ENCODE peak calls at places on chromosomes 11 and 22, in five cellular contexts. One of them, this sample, is unnamed.

GRCh38 chr11:72831521-72832300 is 17.5 kb downstream of the ATG16L2 start:
- DNase-seq in neural progenitor cell: peak; percentile 90
- DNase-seq in HCT116: peak; percentile 54
- DNase-seq in fibroblast of lung: peak; percentile 54
- DNase-seq in psoas muscle: peak; percentile 84
- DNase-seq in this sample: peak; percentile 74

GRCh38 chr11:45817191-45817590 is 12.2 kb downstream of the SLC35C1 start:
- DNase-seq in psoas muscle: no peak
- DNase-seq in neural progenitor cell: no peak
- DNase-seq in HCT116: no peak
- DNase-seq in fibroblast of lung: no peak
- DNase-seq in this sample: no peak

GRCh38 chr22:29116397-29117123 is 43.7 kb downstream of the KREMEN1 start:
- DNase-seq in fibroblast of lung: peak; percentile 31
- DNase-seq in psoas muscle: no peak
- DNase-seq in HCT116: no peak
- DNase-seq in neural progenitor cell: no peak
- DNase-seq in this sample: no peak

GRCh38 chr11:68904458-68904847 is 762 bp downstream of the IGHMBP2 start:
- DNase-seq in psoas muscle: peak; percentile 37
- DNase-seq in neural progenitor cell: no peak
- DNase-seq in HCT116: no peak
- DNase-seq in fibroblast of lung: no peak
- DNase-seq in this sample: no peak

GRCh38 chr11:83852775-83853442 is 566.7 kb upstream of the CCDC90B start:
- DNase-seq in HCT116: no peak
- DNase-seq in fibroblast of lung: no peak
- DNase-seq in psoas muscle: no peak
- DNase-seq in neural progenitor cell: no peak
- DNase-seq in this sample: no peak

GRCh38 chr11:7160814-7161489 is 72.2 kb downstream of the RBMXL2 start:
- DNase-seq in HCT116: no peak
- DNase-seq in fibroblast of lung: no peak
- DNase-seq in neural progenitor cell: no peak
- DNase-seq in psoas muscle: no peak
- DNase-seq in this sample: no peak

GRCh38 chr11:6249822-6250555 is 9.6 kb upstream of the CCKBR start:
- DNase-seq in neural progenitor cell: no peak
- DNase-seq in fibroblast of lung: peak; percentile 87
- DNase-seq in psoas muscle: peak; percentile 61
- DNase-seq in HCT116: peak; percentile 18
- DNase-seq in this sample: peak; percentile 80

GRCh38 chr11:76415073-76415472 is 29.7 kb upstream of the EMSY start:
- DNase-seq in HCT116: no peak
- DNase-seq in neural progenitor cell: no peak
- DNase-seq in fibroblast of lung: no peak
- DNase-seq in psoas muscle: no peak
- DNase-seq in this sample: no peak

GRCh38 chr22:49936018-49936972 is 17.9 kb downstream of the CRELD2 start:
- DNase-seq in psoas muscle: peak; percentile 96
- DNase-seq in neural progenitor cell: peak; percentile 52
- DNase-seq in HCT116: no peak
- DNase-seq in fibroblast of lung: peak; percentile 77
- DNase-seq in this sample: peak; percentile 70

GRCh38 chr11:35165416-35166368 is 26.7 kb downstream of the CD44 start:
- DNase-seq in psoas muscle: no peak
- DNase-seq in HCT116: no peak
- DNase-seq in fibroblast of lung: peak; percentile 78
- DNase-seq in neural progenitor cell: peak; percentile 45
- DNase-seq in this sample: peak; percentile 91

GRCh38 chr11:67584205-67584880 is 731 bp downstream of the GSTP1 start:
- DNase-seq in neural progenitor cell: peak; percentile 73
- DNase-seq in psoas muscle: peak; percentile 78
- DNase-seq in fibroblast of lung: peak; percentile 62
- DNase-seq in HCT116: no peak
- DNase-seq in this sample: peak; percentile 66

GRCh38 chr11:70471254-70471653 is 72.9 kb downstream of the CTTN start:
- DNase-seq in psoas muscle: no peak
- DNase-seq in HCT116: peak; percentile 23
- DNase-seq in neural progenitor cell: peak; percentile 78
- DNase-seq in fibroblast of lung: no peak
- DNase-seq in this sample: no peak

GRCh38 chr11:100741866-100742625 is 55.0 kb downstream of the ARHGAP42 start:
- DNase-seq in fibroblast of lung: peak; percentile 15
- DNase-seq in psoas muscle: no peak
- DNase-seq in neural progenitor cell: no peak
- DNase-seq in HCT116: no peak
- DNase-seq in this sample: no peak

GRCh38 chr11:120780239-120780638 is 243.7 kb upstream of the TBCEL start:
- DNase-seq in neural progenitor cell: no peak
- DNase-seq in HCT116: no peak
- DNase-seq in fibroblast of lung: peak; percentile 3
- DNase-seq in psoas muscle: no peak
- DNase-seq in this sample: no peak

GRCh38 chr22:25656724-25657123 is 85.3 kb upstream of the MYO18B start:
- DNase-seq in neural progenitor cell: no peak
- DNase-seq in fibroblast of lung: no peak
- DNase-seq in HCT116: no peak
- DNase-seq in psoas muscle: no peak
- DNase-seq in this sample: no peak

GRCh38 chr11:71246559-71246958 is 5.8 kb downstream of the SHANK2 start:
- DNase-seq in psoas muscle: no peak
- DNase-seq in fibroblast of lung: no peak
- DNase-seq in HCT116: no peak
- DNase-seq in neural progenitor cell: peak; percentile 68
- DNase-seq in this sample: no peak

GRCh38 chr11:60915250-60915914 is 1.4 kb downstream of the TMEM109 start:
- DNase-seq in HCT116: peak; percentile 41
- DNase-seq in psoas muscle: peak; percentile 65
- DNase-seq in neural progenitor cell: peak; percentile 94
- DNase-seq in fibroblast of lung: peak; percentile 61
- DNase-seq in this sample: peak; percentile 65

GRCh38 chr11:26512196-26512595 is 59.9 kb downstream of the MUC15 start:
- DNase-seq in HCT116: no peak
- DNase-seq in psoas muscle: no peak
- DNase-seq in fibroblast of lung: no peak
- DNase-seq in neural progenitor cell: no peak
- DNase-seq in this sample: no peak

GRCh38 chr22:24437820-24438328 is 10.5 kb downstream of the ADORA2A start:
- DNase-seq in psoas muscle: no peak
- DNase-seq in fibroblast of lung: no peak
- DNase-seq in neural progenitor cell: no peak
- DNase-seq in HCT116: no peak
- DNase-seq in this sample: peak; percentile 16

GRCh38 chr11:17765381-17766359 is 31.1 kb downstream of the KCNC1 start:
- DNase-seq in HCT116: no peak
- DNase-seq in fibroblast of lung: peak; percentile 52
- DNase-seq in neural progenitor cell: peak; percentile 89
- DNase-seq in psoas muscle: no peak
- DNase-seq in this sample: no peak

GRCh38 chr11:115153135-115153534 is 351.1 kb downstream of the CADM1 start:
- DNase-seq in psoas muscle: no peak
- DNase-seq in neural progenitor cell: no peak
- DNase-seq in HCT116: no peak
- DNase-seq in fibroblast of lung: peak; percentile 38
- DNase-seq in this sample: peak; percentile 35

GRCh38 chr22:36901411-36902142 is 11.9 kb upstream of the CSF2RB start:
- DNase-seq in psoas muscle: no peak
- DNase-seq in HCT116: no peak
- DNase-seq in neural progenitor cell: no peak
- DNase-seq in fibroblast of lung: no peak
- DNase-seq in this sample: no peak

GRCh38 chr11:65041206-65042035 is at the start of gene SAC3D1:
- DNase-seq in psoas muscle: no peak
- DNase-seq in neural progenitor cell: peak; percentile 87
- DNase-seq in fibroblast of lung: peak; percentile 63
- DNase-seq in HCT116: peak; percentile 19
- DNase-seq in this sample: no peak

GRCh38 chr11:132361011-132361550 is 990.7 kb downstream of the NTM start:
- DNase-seq in fibroblast of lung: no peak
- DNase-seq in neural progenitor cell: peak; percentile 73
- DNase-seq in psoas muscle: no peak
- DNase-seq in HCT116: no peak
- DNase-seq in this sample: no peak

GRCh38 chr22:20999350-21000214 is 2.3 kb downstream of the THAP7 start:
- DNase-seq in HCT116: no peak
- DNase-seq in psoas muscle: no peak
- DNase-seq in fibroblast of lung: no peak
- DNase-seq in neural progenitor cell: no peak
- DNase-seq in this sample: no peak

GRCh38 chr22:44379817-44380560 is 67.2 kb upstream of the SHISAL1 start:
- DNase-seq in fibroblast of lung: no peak
- DNase-seq in HCT116: no peak
- DNase-seq in neural progenitor cell: no peak
- DNase-seq in psoas muscle: no peak
- DNase-seq in this sample: no peak

DNA sequence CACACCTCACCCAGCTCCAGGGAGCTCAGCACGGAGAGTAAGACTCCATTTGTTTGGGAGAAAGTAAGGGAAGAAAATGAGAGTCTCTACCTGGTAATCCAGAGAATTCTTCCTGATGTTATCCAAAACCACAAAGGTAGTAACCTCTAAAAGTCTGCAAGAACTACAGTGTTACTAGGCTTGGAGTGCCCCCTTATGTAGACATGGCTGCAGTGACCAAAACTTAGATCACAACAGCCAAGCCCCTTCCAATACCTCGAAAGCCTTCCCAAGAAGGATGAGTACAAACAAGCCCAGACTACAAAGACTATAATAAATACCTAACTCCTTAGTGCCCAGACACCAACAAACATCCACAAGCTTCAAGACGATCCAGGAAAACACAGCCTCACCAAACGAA is 4.9 kb downstream of the UBE2L6 start:
- DNase-seq in HCT116: no peak
- DNase-seq in psoas muscle: no peak
- DNase-seq in fibroblast of lung: no peak
- DNase-seq in neural progenitor cell: no peak
- DNase-seq in this sample: no peak
- TF ChIP-seq CTCF in HCT116: no peak
- TF ChIP-seq CTCF in psoas muscle: no peak
- TF ChIP-seq CTCF in fibroblast of lung: no peak
- TF ChIP-seq CTCF in neural progenitor cell: peak; percentile 41
- TF ChIP-seq CTCF in this sample: no peak

GRCh38 chr11:124793466-124794278 is 6.5 kb downstream of the MSANTD2 start:
- DNase-seq in fibroblast of lung: peak; percentile 35
- DNase-seq in neural progenitor cell: peak; percentile 74
- DNase-seq in psoas muscle: no peak
- DNase-seq in HCT116: peak; percentile 43
- DNase-seq in this sample: peak; percentile 51

GRCh38 chr11:124788521-124788920 is 11.7 kb downstream of the MSANTD2 start:
- DNase-seq in HCT116: no peak
- DNase-seq in neural progenitor cell: no peak
- DNase-seq in psoas muscle: no peak
- DNase-seq in fibroblast of lung: peak; percentile 20
- DNase-seq in this sample: peak; percentile 28

GRCh38 chr11:124796312-124796711 is 3.9 kb downstream of the MSANTD2 start:
- DNase-seq in fibroblast of lung: no peak
- DNase-seq in HCT116: no peak
- DNase-seq in neural progenitor cell: no peak
- DNase-seq in psoas muscle: no peak
- DNase-seq in this sample: no peak

DNA sequence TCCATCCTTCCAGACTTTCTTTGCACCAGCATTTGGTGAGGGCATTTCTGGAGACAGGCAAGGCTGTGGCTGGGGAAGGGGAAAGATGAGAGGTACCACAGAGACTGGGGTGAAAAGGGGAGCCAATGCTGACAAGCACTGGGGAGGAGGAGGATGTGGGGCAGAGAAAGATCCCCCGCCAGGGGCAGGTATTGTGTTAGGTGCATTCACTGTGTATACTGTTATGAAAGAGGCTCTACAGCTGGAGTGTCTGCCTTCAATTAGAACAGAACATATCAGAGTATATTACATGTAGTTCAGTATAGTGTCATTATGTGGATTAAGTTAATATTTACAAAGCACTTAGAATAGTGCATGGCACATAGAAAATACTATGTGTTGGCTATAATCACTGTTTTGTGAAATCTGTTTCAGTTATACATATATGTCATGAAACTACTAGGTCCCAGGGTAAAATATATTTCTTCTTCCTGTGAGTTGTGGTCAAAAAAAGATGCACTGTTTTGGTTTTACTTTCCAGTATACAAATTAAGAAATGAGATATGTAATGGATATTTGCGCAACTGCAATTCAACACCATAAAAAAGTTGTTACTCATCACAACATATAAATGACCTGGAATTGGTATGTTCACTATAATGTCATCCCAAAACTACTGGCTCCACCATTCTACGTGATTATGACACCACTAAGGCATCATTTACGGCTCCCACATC is 8.4 kb downstream of the MSANTD2 start:
- DNase-seq in fibroblast of lung: no peak
- DNase-seq in psoas muscle: no peak
- DNase-seq in neural progenitor cell: no peak
- DNase-seq in HCT116: no peak
- DNase-seq in this sample: peak; percentile 18
- H3K4me3 ChIP-seq in fibroblast of lung: no peak overlapping the region
- H3K4me3 ChIP-seq in psoas muscle: no peak overlapping the region
- H3K4me3 ChIP-seq in neural progenitor cell: no peak overlapping the region
- H3K4me3 ChIP-seq in HCT116: no peak overlapping the region
- H3K4me3 ChIP-seq in this sample: no peak overlapping the region

DNA sequence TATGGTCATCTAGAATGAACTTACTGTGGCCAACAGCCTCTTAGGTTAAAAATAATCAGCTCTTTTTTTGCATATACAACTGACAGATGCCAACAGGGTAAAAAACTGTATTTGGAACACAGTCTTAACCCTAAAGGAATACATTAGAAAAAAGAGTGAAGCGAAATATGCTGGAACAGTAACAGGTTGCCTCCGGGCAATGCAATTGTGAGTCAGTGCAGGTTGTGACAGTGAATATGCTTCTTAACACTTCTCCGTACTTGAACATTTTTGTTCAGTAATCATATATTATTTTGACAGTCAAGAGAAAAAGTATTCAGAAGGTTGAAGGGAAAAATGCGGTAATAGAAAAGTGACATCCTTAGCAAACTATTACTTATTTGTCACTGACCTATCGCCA is 98.5 kb downstream of the DBX1 start:
- DNase-seq in neural progenitor cell: no peak
- DNase-seq in fibroblast of lung: no peak
- DNase-seq in HCT116: no peak
- DNase-seq in psoas muscle: no peak
- DNase-seq in this sample: no peak
- TF ChIP-seq CTCF in neural progenitor cell: no peak
- TF ChIP-seq CTCF in fibroblast of lung: no peak
- TF ChIP-seq CTCF in HCT116: no peak
- TF ChIP-seq CTCF in psoas muscle: no peak
- TF ChIP-seq CTCF in this sample: no peak

DNA sequence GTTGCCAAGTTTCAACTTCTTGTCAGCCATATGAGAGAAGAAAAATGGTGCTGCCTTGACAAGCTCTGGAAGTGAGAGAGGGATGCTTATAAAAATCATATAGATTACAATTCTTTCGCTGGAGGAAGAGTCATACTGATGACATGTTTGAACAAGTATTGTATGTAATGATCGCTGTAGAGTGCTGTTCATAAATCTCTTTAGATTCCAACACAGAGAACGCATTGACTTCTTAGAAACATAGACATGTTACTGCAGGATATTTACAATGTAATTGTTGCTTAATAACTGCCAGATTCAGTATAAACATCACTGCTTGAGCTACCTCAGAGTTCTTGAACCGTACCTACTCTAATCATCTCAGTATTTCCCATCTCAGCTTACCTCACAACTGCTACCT is 571.6 kb downstream of the LUZP2 start:
- DNase-seq in fibroblast of lung: no peak
- DNase-seq in psoas muscle: no peak
- DNase-seq in HCT116: no peak
- DNase-seq in neural progenitor cell: no peak
- DNase-seq in this sample: no peak
- H3K4me3 ChIP-seq in fibroblast of lung: no peak overlapping the region
- H3K4me3 ChIP-seq in psoas muscle: no peak overlapping the region
- H3K4me3 ChIP-seq in HCT116: no peak overlapping the region
- H3K4me3 ChIP-seq in neural progenitor cell: no peak overlapping the region
- H3K4me3 ChIP-seq in this sample: no peak overlapping the region